ENCODE peak calls at places on chromosomes 16 and 17, in seven cellular contexts. N, D, P, C, R, H and Q are unnamed samples.

GRCh38 chr17:13646411-13646810 is 44.7 kb upstream of the HS3ST3A1 start:
- DNase-seq in N (no peak), D (no peak), P (no peak), C (no peak), R (no peak), H (no peak), Q (no peak)

GRCh38 chr17:50108556-50108955 is 13.4 kb downstream of the PDK2 start:
- DNase-seq in N (no peak), D (no peak), P (no peak), C (no peak), R (no peak), H (no peak), Q (no peak)

GRCh38 chr16:27841061-27841801 is 222.3 kb downstream of the GSG1L start:
- DNase-seq in N (no peak), D (no peak), P (no peak), C (no peak), R (no peak), H (no peak), Q (no peak)

GRCh38 chr17:47192549-47192948 is 3.5 kb upstream of the CDC27 start:
- DNase-seq in N (no peak), D (no peak), P (no peak), C (no peak), R (no peak), H (no peak), Q (no peak)

GRCh38 chr17:11996722-11997146 is 541 bp downstream of the ZNF18 start:
- DNase-seq in N (peak; percentile 40), D (peak; percentile 70), P (peak; percentile 37), C (no peak), R (peak; percentile 50), H (peak; percentile 31), Q (no peak)

GRCh38 chr16:6081320-6081976 is 983.9 kb upstream of the EEF2KMT start:
- DNase-seq in N (peak; percentile 3), D (peak; percentile 70), P (no peak), C (no peak), R (peak; percentile 47), H (peak; percentile 8), Q (peak; percentile 47)

GRCh38 chr17:63694229-63694973 is 5.5 kb downstream of the LIMD2 start:
- DNase-seq in N (no peak), D (peak; percentile 64), P (peak; percentile 6), C (no peak), R (no peak), H (no peak), Q (no peak)

GRCh38 chr17:49359990-49360795 is 1.9 kb downstream of the ZNF652 start:
- DNase-seq in N (no peak), D (no peak), P (no peak), C (no peak), R (no peak), H (no peak), Q (no peak)

GRCh38 chr17:42122371-42123303 is at the start of gene HSPB9:
- DNase-seq in N (no peak), D (peak; percentile 95), P (peak; percentile 26), C (no peak), R (no peak), H (no peak), Q (no peak)

GRCh38 chr16:47617732-47618131 is 156.6 kb downstream of the PHKB start:
- DNase-seq in N (no peak), D (peak; percentile 7), P (peak; percentile 18), C (no peak), R (no peak), H (no peak), Q (no peak)

GRCh38 chr16:12298285-12298684 is 321.8 kb downstream of the SNX29 start:
- DNase-seq in N (no peak), D (no peak), P (no peak), C (no peak), R (no peak), H (no peak), Q (no peak)

GRCh38 chr16:19396555-19397011 is 21.1 kb upstream of the TMC5 start:
- DNase-seq in N (no peak), D (no peak), P (no peak), C (no peak), R (no peak), H (no peak), Q (no peak)

GRCh38 chr16:76598498-76598897 is 321.3 kb downstream of the CNTNAP4 start:
- DNase-seq in N (no peak), D (no peak), P (no peak), C (no peak), R (no peak), H (no peak), Q (no peak)

GRCh38 chr17:7843536-7844291 is 9.7 kb downstream of the KDM6B start:
- DNase-seq in N (peak; percentile 85), D (peak; percentile 95), P (peak; percentile 91), C (peak; percentile 94), R (peak; percentile 87), H (peak; percentile 88), Q (peak; percentile 58)

GRCh38 chr16:72131036-72131435 is 37.4 kb downstream of the DHX38 start:
- DNase-seq in N (no peak), D (no peak), P (peak; percentile 41), C (no peak), R (peak; percentile 37), H (no peak), Q (no peak)

GRCh38 chr16:81279375-81279774 is 35.4 kb upstream of the GAN start:
- DNase-seq in N (no peak), D (no peak), P (peak; percentile 35), C (no peak), R (no peak), H (no peak), Q (no peak)

GRCh38 chr16:87550510-87550961 is 51.8 kb upstream of the JPH3 start:
- DNase-seq in N (no peak), D (peak; percentile 69), P (no peak), C (peak; percentile 47), R (peak; percentile 72), H (peak; percentile 51), Q (peak; percentile 36)

GRCh38 chr16:70579248-70579647 is 55.6 kb downstream of the SF3B3 start:
- DNase-seq in N (no peak), D (no peak), P (no peak), C (no peak), R (no peak), H (no peak), Q (no peak)

GRCh38 chr16:27245276-27246231 is 23.0 kb downstream of the NSMCE1 start:
- DNase-seq in N (no peak), D (no peak), P (peak; percentile 85), C (no peak), R (peak; percentile 48), H (peak; percentile 73), Q (no peak)

GRCh38 chr17:60677308-60678117 is at the start of gene BCAS3:
- DNase-seq in N (peak; percentile 99), D (peak; percentile 100), P (peak; percentile 99), C (peak; percentile 93), R (peak; percentile 99), H (peak; percentile 100), Q (peak; percentile 99)
- H3K27ac ChIP-seq in N (peak within 1 kb of the TSS; percentile 76), D (peak within 1 kb of the TSS; percentile 52), P (peak within 1 kb of the TSS; percentile 85), C (peak within 1 kb of the TSS; percentile 76), R (peak within 1 kb of the TSS; percentile 76), H (peak within 1 kb of the TSS; percentile 77), Q (peak within 1 kb of the TSS; percentile 97)

GRCh38 chr16:67915831-67916723 is 15.6 kb downstream of the CTRL start:
- DNase-seq in N (no peak), D (no peak), P (no peak), C (no peak), R (no peak), H (no peak), Q (no peak)

GRCh38 chr16:67919618-67920210 is 11.9 kb downstream of the CTRL start:
- DNase-seq in N (no peak), D (no peak), P (no peak), C (no peak), R (no peak), H (no peak), Q (no peak)

GRCh38 chr16:67914758-67915622 is 16.7 kb downstream of the CTRL start:
- DNase-seq in N (no peak), D (peak; percentile 43), P (no peak), C (no peak), R (no peak), H (no peak), Q (no peak)

GRCh38 chr16:67917140-67917851 is 14.4 kb downstream of the CTRL start:
- DNase-seq in N (peak; percentile 65), D (no peak), P (no peak), C (no peak), R (no peak), H (no peak), Q (peak; percentile 61)

GRCh38 chr16:67917852-67918236 is 13.8 kb downstream of the CTRL start:
- DNase-seq in N (no peak), D (no peak), P (no peak), C (no peak), R (no peak), H (peak; percentile 87), Q (no peak)
- H3K27ac ChIP-seq in N (peak overlapping the region; percentile 73), D (no peak overlapping the region), P (peak overlapping the region; percentile 32), C (no peak overlapping the region), R (no peak overlapping the region), H (peak overlapping the region; percentile 79), Q (peak overlapping the region; percentile 70)

GRCh38 chr17:78117027-78117981 is 11.3 kb downstream of the TMC6 start:
- DNase-seq in N (no peak), D (peak; percentile 79), P (no peak), C (peak; percentile 40), R (no peak), H (no peak), Q (no peak)
- H3K27ac ChIP-seq in N (no peak overlapping the region), D (peak overlapping the region; percentile 55), P (no peak overlapping the region), C (peak overlapping the region; percentile 46), R (no peak overlapping the region), H (no peak overlapping the region), Q (peak overlapping the region; percentile 87)

GRCh38 chr17:28526381-28526780 is 20.2 kb downstream of the FOXN1 start:
- DNase-seq in N (no peak), D (no peak), P (no peak), C (no peak), R (no peak), H (no peak), Q (no peak)
- H3K27ac ChIP-seq in N (no peak overlapping the region), D (no peak overlapping the region), P (no peak overlapping the region), C (no peak overlapping the region), R (no peak overlapping the region), H (peak overlapping the region; percentile 80), Q (no peak overlapping the region)

DNA sequence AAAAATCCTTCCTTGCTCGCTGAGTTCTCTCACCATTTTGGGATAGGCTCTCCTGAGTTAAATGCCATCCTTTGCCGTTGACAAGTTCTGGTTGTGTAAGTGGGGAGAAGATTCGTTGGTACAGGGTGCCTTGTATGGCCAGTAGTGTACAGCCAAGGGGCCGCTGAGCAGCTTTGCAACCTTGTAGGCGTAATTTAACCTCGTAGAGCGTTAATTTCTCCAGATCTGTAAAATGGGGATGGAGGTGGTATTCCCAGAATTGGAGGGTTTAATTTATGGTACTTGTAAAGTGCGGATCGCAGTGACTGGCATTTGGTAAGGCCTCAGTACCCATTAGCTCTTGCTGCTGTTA is 1.4 kb downstream of the ARSG start:
- DNase-seq in N (no peak), D (no peak), P (no peak), C (no peak), R (no peak), H (no peak), Q (no peak)
- H3K27ac ChIP-seq in N (peak overlapping the region; percentile 82), D (no peak overlapping the region), P (no peak overlapping the region), C (peak overlapping the region; percentile 82), R (peak overlapping the region; percentile 73), H (no peak overlapping the region), Q (peak overlapping the region; percentile 87)

DNA sequence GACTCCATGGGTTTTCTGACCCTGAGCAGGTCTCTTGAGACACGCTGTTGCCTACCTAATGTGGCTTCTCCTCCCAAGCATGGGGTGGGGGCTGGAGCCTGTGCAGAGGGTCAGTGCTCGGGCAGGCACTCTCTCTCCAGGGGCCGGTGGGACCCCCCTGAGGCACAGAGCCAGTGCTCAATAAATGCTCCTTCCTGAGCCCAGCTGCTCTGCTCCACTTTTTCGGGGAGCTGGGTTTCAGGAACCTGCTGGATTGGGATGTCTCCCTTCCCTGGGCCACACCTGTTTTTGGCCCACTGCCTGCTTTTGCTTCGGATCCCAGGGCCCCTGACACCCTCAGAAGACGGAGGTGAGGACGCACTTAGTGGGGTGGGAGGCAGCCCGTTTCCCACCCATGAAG is 1.3 kb upstream of the TRIM65 start:
- DNase-seq in N (no peak), D (no peak), P (no peak), C (no peak), R (no peak), H (no peak), Q (no peak)
- H3K27ac ChIP-seq in N (no peak overlapping the region), D (peak overlapping the region; percentile 81), P (peak overlapping the region; percentile 86), C (no peak overlapping the region), R (peak overlapping the region; percentile 89), H (peak overlapping the region; percentile 91), Q (no peak overlapping the region)